ENCODE peak calls at places on chromosomes 11 and 22, in seven cellular contexts. One of them, this sample, is unnamed.

GRCh38 chr22:46537221-46537945 is at the start of gene CELSR1:
- DNase-seq in NB4: peak; percentile 82
- DNase-seq in sigmoid colon: no peak
- DNase-seq in uterus: no peak
- DNase-seq in tibial nerve: no peak
- DNase-seq in Peyer's patch: no peak
- DNase-seq in IMR-90: peak; percentile 11
- DNase-seq in this sample: no peak

GRCh38 chr22:33515733-33516297 is 404.5 kb downstream of the LARGE1 start:
- DNase-seq in Peyer's patch: peak; percentile 54
- DNase-seq in tibial nerve: no peak
- DNase-seq in NB4: no peak
- DNase-seq in uterus: no peak
- DNase-seq in IMR-90: no peak
- DNase-seq in sigmoid colon: no peak
- DNase-seq in this sample: peak; percentile 34

GRCh38 chr11:36235750-36236149 is 53.5 kb downstream of the COMMD9 start:
- DNase-seq in sigmoid colon: no peak
- DNase-seq in NB4: no peak
- DNase-seq in IMR-90: peak; percentile 36
- DNase-seq in uterus: no peak
- DNase-seq in Peyer's patch: no peak
- DNase-seq in tibial nerve: no peak
- DNase-seq in this sample: no peak

GRCh38 chr11:95693298-95693697 is 96.3 kb downstream of the FAM76B start:
- DNase-seq in NB4: no peak
- DNase-seq in Peyer's patch: no peak
- DNase-seq in sigmoid colon: no peak
- DNase-seq in tibial nerve: no peak
- DNase-seq in IMR-90: no peak
- DNase-seq in uterus: no peak
- DNase-seq in this sample: no peak

GRCh38 chr11:48066881-48067800 is 86.8 kb downstream of the PTPRJ start:
- DNase-seq in IMR-90: no peak
- DNase-seq in NB4: peak; percentile 35
- DNase-seq in tibial nerve: no peak
- DNase-seq in uterus: no peak
- DNase-seq in sigmoid colon: no peak
- DNase-seq in Peyer's patch: no peak
- DNase-seq in this sample: no peak

GRCh38 chr11:44496391-44496790 is 69.1 kb upstream of the CD82 start:
- DNase-seq in Peyer's patch: no peak
- DNase-seq in NB4: no peak
- DNase-seq in sigmoid colon: no peak
- DNase-seq in uterus: no peak
- DNase-seq in IMR-90: no peak
- DNase-seq in tibial nerve: no peak
- DNase-seq in this sample: no peak

GRCh38 chr11:1643146-1643690 is 13.6 kb downstream of the KRTAP5-5 start:
- DNase-seq in IMR-90: no peak
- DNase-seq in tibial nerve: no peak
- DNase-seq in Peyer's patch: no peak
- DNase-seq in NB4: no peak
- DNase-seq in uterus: no peak
- DNase-seq in sigmoid colon: peak; percentile 53
- DNase-seq in this sample: no peak

GRCh38 chr11:131295986-131296385 is 74.4 kb upstream of the NTM start:
- DNase-seq in Peyer's patch: no peak
- DNase-seq in tibial nerve: no peak
- DNase-seq in NB4: no peak
- DNase-seq in IMR-90: no peak
- DNase-seq in sigmoid colon: no peak
- DNase-seq in uterus: no peak
- DNase-seq in this sample: no peak

GRCh38 chr11:85762226-85762625 is 48.7 kb downstream of the SYTL2 start:
- DNase-seq in sigmoid colon: no peak
- DNase-seq in NB4: no peak
- DNase-seq in tibial nerve: no peak
- DNase-seq in Peyer's patch: no peak
- DNase-seq in IMR-90: no peak
- DNase-seq in uterus: no peak
- DNase-seq in this sample: no peak

GRCh38 chr11:21402274-21402673 is 732.9 kb downstream of the NELL1 start:
- DNase-seq in tibial nerve: no peak
- DNase-seq in IMR-90: no peak
- DNase-seq in Peyer's patch: no peak
- DNase-seq in NB4: no peak
- DNase-seq in sigmoid colon: no peak
- DNase-seq in uterus: no peak
- DNase-seq in this sample: no peak

GRCh38 chr11:45374632-45375031 is 88.5 kb upstream of the SYT13 start:
- DNase-seq in Peyer's patch: no peak
- DNase-seq in IMR-90: no peak
- DNase-seq in tibial nerve: no peak
- DNase-seq in sigmoid colon: no peak
- DNase-seq in NB4: no peak
- DNase-seq in uterus: no peak
- DNase-seq in this sample: no peak

GRCh38 chr22:22245935-22246525 is 1.4 kb downstream of the VPREB1 start:
- DNase-seq in IMR-90: no peak
- DNase-seq in Peyer's patch: no peak
- DNase-seq in NB4: no peak
- DNase-seq in uterus: no peak
- DNase-seq in tibial nerve: no peak
- DNase-seq in sigmoid colon: no peak
- DNase-seq in this sample: no peak

GRCh38 chr22:42868751-42869251 is 11.7 kb upstream of the ARFGAP3 start:
- DNase-seq in Peyer's patch: peak; percentile 49
- DNase-seq in IMR-90: peak; percentile 17
- DNase-seq in sigmoid colon: peak; percentile 90
- DNase-seq in uterus: peak; percentile 37
- DNase-seq in tibial nerve: no peak
- DNase-seq in NB4: no peak
- DNase-seq in this sample: peak; percentile 88

GRCh38 chr11:57649826-57650738 is at the start of gene YPEL4:
- DNase-seq in NB4: peak; percentile 57
- DNase-seq in tibial nerve: no peak
- DNase-seq in sigmoid colon: peak; percentile 84
- DNase-seq in IMR-90: peak; percentile 83
- DNase-seq in uterus: peak; percentile 69
- DNase-seq in Peyer's patch: peak; percentile 74
- DNase-seq in this sample: peak; percentile 52

GRCh38 chr11:73330569-73331093 is 22.6 kb downstream of the ARHGEF17 start:
- DNase-seq in NB4: no peak
- DNase-seq in uterus: no peak
- DNase-seq in Peyer's patch: no peak
- DNase-seq in IMR-90: peak; percentile 61
- DNase-seq in sigmoid colon: no peak
- DNase-seq in tibial nerve: no peak
- DNase-seq in this sample: no peak

GRCh38 chr22:26702906-26703830 is 45.8 kb downstream of the MIAT start:
- DNase-seq in uterus: no peak
- DNase-seq in NB4: no peak
- DNase-seq in IMR-90: peak; percentile 90
- DNase-seq in sigmoid colon: no peak
- DNase-seq in tibial nerve: no peak
- DNase-seq in Peyer's patch: no peak
- DNase-seq in this sample: no peak

GRCh38 chr11:17986007-17986710 is 26.7 kb downstream of the SERGEF start:
- DNase-seq in NB4: no peak
- DNase-seq in sigmoid colon: no peak
- DNase-seq in tibial nerve: no peak
- DNase-seq in IMR-90: peak; percentile 90
- DNase-seq in Peyer's patch: no peak
- DNase-seq in uterus: peak; percentile 65
- DNase-seq in this sample: no peak

GRCh38 chr11:103582351-103582909 is 454.0 kb upstream of the DDI1 start:
- DNase-seq in uterus: no peak
- DNase-seq in sigmoid colon: no peak
- DNase-seq in tibial nerve: no peak
- DNase-seq in Peyer's patch: no peak
- DNase-seq in NB4: no peak
- DNase-seq in IMR-90: peak; percentile 39
- DNase-seq in this sample: no peak

GRCh38 chr22:25362215-25362882 is 142.9 kb downstream of the CRYBB2 start:
- DNase-seq in tibial nerve: peak; percentile 39
- DNase-seq in sigmoid colon: peak; percentile 77
- DNase-seq in NB4: peak; percentile 66
- DNase-seq in uterus: peak; percentile 52
- DNase-seq in Peyer's patch: peak; percentile 75
- DNase-seq in IMR-90: peak; percentile 38
- DNase-seq in this sample: peak; percentile 72

GRCh38 chr22:37806409-37807338 is 1.1 kb upstream of the GCAT start:
- DNase-seq in Peyer's patch: no peak
- DNase-seq in uterus: no peak
- DNase-seq in sigmoid colon: peak; percentile 75
- DNase-seq in tibial nerve: no peak
- DNase-seq in IMR-90: peak; percentile 52
- DNase-seq in NB4: peak; percentile 41
- DNase-seq in this sample: peak; percentile 43

GRCh38 chr22:23163665-23164064 is 16.6 kb upstream of the BCR start:
- DNase-seq in NB4: no peak
- DNase-seq in uterus: peak; percentile 51
- DNase-seq in IMR-90: no peak
- DNase-seq in tibial nerve: peak; percentile 74
- DNase-seq in Peyer's patch: no peak
- DNase-seq in sigmoid colon: peak; percentile 89
- DNase-seq in this sample: peak; percentile 27

DNA sequence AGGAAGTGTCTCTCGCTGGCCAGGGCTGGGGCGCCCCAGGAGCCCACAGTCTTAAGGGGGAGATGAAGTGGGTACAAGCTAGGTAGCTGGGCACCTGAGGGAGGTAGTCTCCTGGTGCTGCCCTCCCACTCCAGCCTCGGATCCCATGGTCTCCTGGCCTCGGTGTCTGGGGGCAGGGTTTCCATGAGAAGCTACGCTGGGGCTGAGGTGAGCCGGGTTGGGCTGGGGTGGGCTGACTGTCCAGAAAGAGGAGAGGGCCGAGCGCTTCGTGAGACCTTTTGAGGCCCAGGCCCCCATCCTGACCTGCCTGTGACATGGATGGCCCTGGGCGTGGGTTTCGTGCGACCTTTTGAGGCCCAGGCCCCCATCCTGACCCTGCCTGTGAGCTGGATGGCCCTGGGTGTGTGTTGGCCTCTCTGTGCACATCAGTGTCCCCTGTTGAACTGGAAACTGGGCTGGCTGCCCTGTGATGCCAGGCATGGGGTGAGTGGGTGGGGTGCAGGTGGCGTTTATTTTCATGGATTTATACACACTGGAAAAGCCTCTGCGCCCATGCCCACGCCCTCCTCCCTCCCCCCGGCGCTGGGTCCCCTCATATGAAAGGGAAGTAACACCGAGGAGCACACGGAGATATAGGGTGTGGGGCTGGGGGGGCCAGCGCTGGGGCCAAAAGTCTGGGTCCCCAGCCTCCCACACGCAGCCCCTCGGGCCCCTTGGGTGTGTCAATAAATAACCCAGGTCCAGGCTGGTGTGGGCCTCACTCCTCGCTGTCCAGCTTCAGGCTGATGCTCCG is 8.6 kb downstream of the AIP start:
- DNase-seq in NB4: no peak
- DNase-seq in uterus: no peak
- DNase-seq in sigmoid colon: no peak
- DNase-seq in IMR-90: no peak
- DNase-seq in Peyer's patch: no peak
- DNase-seq in tibial nerve: no peak
- DNase-seq in this sample: no peak
- TF ChIP-seq POLR2A in NB4: no peak
- TF ChIP-seq POLR2A in uterus: no peak
- TF ChIP-seq POLR2A in sigmoid colon: no peak
- TF ChIP-seq POLR2A in IMR-90: no peak
- TF ChIP-seq POLR2A in Peyer's patch: no peak
- TF ChIP-seq POLR2A in tibial nerve: no peak
- TF ChIP-seq POLR2A in this sample: no peak

GRCh38 chr11:66677599-66678375 is at the start of gene RBM4B:
- DNase-seq in uterus: peak; percentile 96
- DNase-seq in sigmoid colon: peak; percentile 99
- DNase-seq in tibial nerve: peak; percentile 95
- DNase-seq in IMR-90: peak; percentile 93
- DNase-seq in NB4: peak; percentile 98
- DNase-seq in Peyer's patch: peak; percentile 97
- DNase-seq in this sample: peak; percentile 97
- TF ChIP-seq POLR2A in uterus: peak; percentile 84
- TF ChIP-seq POLR2A in sigmoid colon: peak; percentile 72
- TF ChIP-seq POLR2A in tibial nerve: peak; percentile 58
- TF ChIP-seq POLR2A in IMR-90: peak; percentile 97
- TF ChIP-seq POLR2A in NB4: peak; percentile 71
- TF ChIP-seq POLR2A in Peyer's patch: peak; percentile 71
- TF ChIP-seq POLR2A in this sample: peak; percentile 88

GRCh38 chr11:6319879-6320410 is 356 bp downstream of the CAVIN3 start:
- DNase-seq in sigmoid colon: peak; percentile 96
- DNase-seq in tibial nerve: peak; percentile 87
- DNase-seq in NB4: no peak
- DNase-seq in IMR-90: peak; percentile 91
- DNase-seq in Peyer's patch: peak; percentile 73
- DNase-seq in uterus: peak; percentile 92
- DNase-seq in this sample: peak; percentile 86
- TF ChIP-seq POLR2A in sigmoid colon: no peak
- TF ChIP-seq POLR2A in tibial nerve: peak; percentile 48
- TF ChIP-seq POLR2A in NB4: no peak
- TF ChIP-seq POLR2A in IMR-90: no peak
- TF ChIP-seq POLR2A in Peyer's patch: no peak
- TF ChIP-seq POLR2A in uterus: peak; percentile 10
- TF ChIP-seq POLR2A in this sample: peak; percentile 78

GRCh38 chr11:34915136-34916013 is 804 bp downstream of the APIP start:
- DNase-seq in sigmoid colon: no peak
- DNase-seq in Peyer's patch: no peak
- DNase-seq in NB4: peak; percentile 40
- DNase-seq in IMR-90: peak; percentile 40
- DNase-seq in tibial nerve: no peak
- DNase-seq in uterus: no peak
- DNase-seq in this sample: no peak
- TF ChIP-seq POLR2A in sigmoid colon: no peak
- TF ChIP-seq POLR2A in Peyer's patch: no peak
- TF ChIP-seq POLR2A in NB4: no peak
- TF ChIP-seq POLR2A in IMR-90: no peak
- TF ChIP-seq POLR2A in tibial nerve: no peak
- TF ChIP-seq POLR2A in uterus: no peak
- TF ChIP-seq POLR2A in this sample: peak; percentile 63

This sample was measured in body of pancreas.